ENCODE peak calls at places on chromosomes 5 and 9, in six cellular contexts. H is RWPE1; C is AG04449; S is fibroblast of the conjunctiva; W is stimulated activated CD4-positive, alpha-beta T cell treated with anti-CD3 and anti-CD28 coated beads, Interleukin-15, amount 100 ng/mL, for 1 hour; B is heart left ventricle. V is an unnamed sample.

GRCh38 chr5:42403236-42403635 is 20.0 kb upstream of the GHR start:
- DNase-seq in H (no peak), C (no peak), S (no peak), W (no peak), B (no peak), V (no peak)

GRCh38 chr9:123996731-123997421 is 14.7 kb upstream of the LHX2 start:
- DNase-seq in H (no peak), C (no peak), S (no peak), W (no peak), B (no peak), V (peak; percentile 8)

GRCh38 chr9:96175001-96175400 is 127.0 kb downstream of the HSD17B3 start:
- DNase-seq in H (no peak), C (no peak), S (no peak), W (no peak), B (no peak), V (no peak)

GRCh38 chr9:127828262-127829031 is 25.8 kb downstream of the FPGS start:
- DNase-seq in H (peak; percentile 57), C (no peak), S (no peak), W (no peak), B (peak; percentile 95), V (peak; percentile 31)

GRCh38 chr5:138721979-138722378 is 31.2 kb upstream of the CTNNA1 start:
- DNase-seq in H (no peak), C (no peak), S (no peak), W (no peak), B (no peak), V (no peak)

GRCh38 chr5:89777758-89778157 is 631.8 kb downstream of the CETN3 start:
- DNase-seq in H (no peak), C (no peak), S (no peak), W (no peak), B (no peak), V (no peak)

GRCh38 chr5:115124741-115125140 is 45.0 kb downstream of the TRIM36 start:
- DNase-seq in H (no peak), C (no peak), S (no peak), W (no peak), B (no peak), V (no peak)

GRCh38 chr5:57859626-57860025 is 377.0 kb upstream of the ACTBL2 start:
- DNase-seq in H (no peak), C (no peak), S (no peak), W (no peak), B (no peak), V (no peak)

GRCh38 chr9:98989036-98990000 is 45.6 kb downstream of the COL15A1 start:
- DNase-seq in H (peak; percentile 51), C (peak; percentile 97), S (peak; percentile 85), W (no peak), B (peak; percentile 91), V (peak; percentile 97)

GRCh38 chr5:62268239-62268638 is 37.8 kb upstream of the KIF2A start:
- DNase-seq in H (peak; percentile 98), C (no peak), S (no peak), W (no peak), B (no peak), V (peak; percentile 98)

GRCh38 chr9:92647671-92648446 is 22.1 kb downstream of the IPPK start:
- DNase-seq in H (no peak), C (no peak), S (no peak), W (no peak), B (no peak), V (no peak)

GRCh38 chr9:83219154-83219923 is 156.4 kb upstream of the RASEF start:
- DNase-seq in H (peak; percentile 88), C (peak; percentile 12), S (peak; percentile 61), W (no peak), B (peak; percentile 90), V (peak; percentile 65)

GRCh38 chr9:116901260-116901659 is 214.2 kb downstream of the TRIM32 start:
- DNase-seq in H (no peak), C (no peak), S (no peak), W (no peak), B (no peak), V (peak; percentile 86)

GRCh38 chr9:92897323-92897722 is 19.5 kb upstream of the ZNF484 start:
- DNase-seq in H (no peak), C (no peak), S (no peak), W (no peak), B (no peak), V (no peak)

GRCh38 chr9:136949239-136949816 is 2.7 kb upstream of the LCN12 start:
- DNase-seq in H (no peak), C (no peak), S (no peak), W (no peak), B (no peak), V (no peak)

GRCh38 chr9:128503870-128504269 is 649 bp upstream of the GLE1 start:
- DNase-seq in H (peak; percentile 57), C (no peak), S (no peak), W (no peak), B (peak; percentile 36), V (peak; percentile 17)

GRCh38 chr9:80899208-80899607 is 790.1 kb downstream of the TLE1 start:
- DNase-seq in H (peak; percentile 18), C (peak; percentile 4), S (no peak), W (no peak), B (no peak), V (no peak)

GRCh38 chr9:125380406-125380805 is 118.8 kb downstream of the GAPVD1 start:
- DNase-seq in H (no peak), C (no peak), S (no peak), W (no peak), B (no peak), V (peak; percentile 65)

GRCh38 chr9:93891549-93892310 is 63.4 kb downstream of the BARX1 start:
- DNase-seq in H (no peak), C (no peak), S (no peak), W (no peak), B (no peak), V (no peak)

GRCh38 chr9:132167192-132167591 is 5.3 kb downstream of the NTNG2 start:
- DNase-seq in H (no peak), C (no peak), S (no peak), W (no peak), B (no peak), V (no peak)

GRCh38 chr5:121660142-121660541 is 191.5 kb upstream of the FTMT start:
- DNase-seq in H (no peak), C (no peak), S (no peak), W (no peak), B (peak; percentile 25), V (no peak)

GRCh38 chr5:42496397-42497156 is 73.3 kb downstream of the GHR start:
- DNase-seq in H (no peak), C (no peak), S (no peak), W (no peak), B (no peak), V (no peak)

GRCh38 chr9:108142504-108143201 is 653.1 kb upstream of the KLF4 start:
- DNase-seq in H (no peak), C (peak; percentile 36), S (peak; percentile 95), W (no peak), B (peak; percentile 85), V (peak; percentile 19)

GRCh38 chr9:6955251-6955921 is 197.6 kb downstream of the KDM4C start:
- DNase-seq in H (no peak), C (no peak), S (no peak), W (no peak), B (no peak), V (no peak)

GRCh38 chr5:157860898-157861894 is 2.3 kb upstream of the CLINT1 start:
- DNase-seq in H (no peak), C (no peak), S (no peak), W (no peak), B (no peak), V (no peak)

GRCh38 chr5:91307023-91307422 is 76.1 kb downstream of the ARRDC3 start:
- DNase-seq in H (peak; percentile 39), C (no peak), S (peak; percentile 82), W (no peak), B (peak; percentile 78), V (peak; percentile 82)

GRCh38 chr5:119070828-119071572 is at the start of gene DMXL1:
- DNase-seq in H (peak; percentile 98), C (peak; percentile 96), S (peak; percentile 98), W (peak; percentile 93), B (peak; percentile 100), V (peak; percentile 97)

GRCh38 chr5:1367149-1367548 is 22.2 kb upstream of the CLPTM1L start:
- DNase-seq in H (no peak), C (no peak), S (no peak), W (no peak), B (no peak), V (no peak)

GRCh38 chr5:10233505-10233904 is 16.2 kb downstream of the ATPSCKMT start:
- DNase-seq in H (no peak), C (peak; percentile 96), S (peak; percentile 84), W (no peak), B (no peak), V (peak; percentile 47)

GRCh38 chr5:146947181-146947941 is 68.8 kb upstream of the PPP2R2B start:
- DNase-seq in H (peak; percentile 28), C (no peak), S (no peak), W (no peak), B (no peak), V (peak; percentile 30)

GRCh38 chr5:142981886-142982820 is 212.0 kb downstream of the ARHGAP26 start:
- DNase-seq in H (peak; percentile 90), C (no peak), S (peak; percentile 55), W (no peak), B (peak; percentile 92), V (peak; percentile 98)

GRCh38 chr5:60463179-60463868 is 236.6 kb downstream of the DEPDC1B start:
- DNase-seq in H (no peak), C (no peak), S (no peak), W (no peak), B (peak; percentile 25), V (no peak)